ENCODE peak calls at places on chromosomes 12 and 14, in ten cellular contexts. J, E, F, Z, C, U, S, P, L and D are unnamed samples.

GRCh38 chr12:50195832-50196231 is 28.7 kb upstream of the CERS5 start:
- DNase-seq in J (no peak), E (no peak), F (no peak), Z (no peak), C (no peak), U (no peak), S (no peak), P (no peak), L (no peak), D (no peak)

GRCh38 chr12:24780969-24781368 is 167.9 kb downstream of the BCAT1 start:
- DNase-seq in J (no peak), E (peak), F (no peak), Z (peak), C (peak), U (no peak), S (no peak), P (no peak), L (peak), D (peak)

GRCh38 chr12:12442548-12443071 is 85.7 kb downstream of the BORCS5 start:
- DNase-seq in J (no peak), E (peak), F (no peak), Z (no peak), C (peak), U (no peak), S (no peak), P (no peak), L (peak), D (peak)

GRCh38 chr12:110585231-110585799 is 2.2 kb upstream of the PPTC7 start:
- DNase-seq in J (no peak), E (peak), F (no peak), Z (peak), C (peak), U (peak), S (peak), P (no peak), L (peak), D (peak)

GRCh38 chr12:96981053-96981452 is 74.0 kb downstream of the NEDD1 start:
- DNase-seq in J (no peak), E (peak), F (no peak), Z (no peak), C (peak), U (no peak), S (no peak), P (no peak), L (peak), D (peak)

GRCh38 chr12:44015333-44015941 is 179.6 kb downstream of the TMEM117 start:
- DNase-seq in J (no peak), E (peak), F (no peak), Z (peak), C (peak), U (no peak), S (no peak), P (no peak), L (peak), D (peak)

GRCh38 chr14:50233335-50234250 is 2.2 kb upstream of the SOS2 start:
- DNase-seq in J (no peak), E (no peak), F (no peak), Z (no peak), C (no peak), U (no peak), S (no peak), P (no peak), L (no peak), D (no peak)

GRCh38 chr12:49827351-49828099 is 688 bp downstream of the NCKAP5L start:
- DNase-seq in J (peak), E (peak), F (peak), Z (peak), C (peak), U (peak), S (peak), P (peak), L (peak), D (peak)

GRCh38 chr14:95388699-95389098 is 69.0 kb upstream of the CLMN start:
- DNase-seq in J (no peak), E (no peak), F (no peak), Z (no peak), C (no peak), U (peak), S (no peak), P (no peak), L (no peak), D (peak)

GRCh38 chr12:54206807-54207206 is 18.0 kb upstream of the SMUG1 start:
- DNase-seq in J (no peak), E (no peak), F (no peak), Z (no peak), C (no peak), U (no peak), S (no peak), P (no peak), L (no peak), D (no peak)

GRCh38 chr12:5388581-5389535 is 43.0 kb upstream of the NTF3 start:
- DNase-seq in J (no peak), E (peak), F (no peak), Z (no peak), C (no peak), U (peak), S (no peak), P (no peak), L (no peak), D (no peak)

GRCh38 chr14:50389668-50390441 is 6.8 kb downstream of the CDKL1 start:
- DNase-seq in J (no peak), E (no peak), F (no peak), Z (no peak), C (no peak), U (no peak), S (no peak), P (no peak), L (no peak), D (no peak)

GRCh38 chr12:74337951-74338350 is 199.7 kb upstream of the ATXN7L3B start:
- DNase-seq in J (no peak), E (peak), F (no peak), Z (no peak), C (peak), U (no peak), S (no peak), P (no peak), L (peak), D (peak)

GRCh38 chr14:44803239-44803905 is 158.4 kb downstream of the KLHL28 start:
- DNase-seq in J (no peak), E (peak), F (no peak), Z (peak), C (peak), U (no peak), S (no peak), P (no peak), L (peak), D (peak)

GRCh38 chr14:62269204-62269603 is 507.0 kb downstream of the SNAPC1 start:
- DNase-seq in J (no peak), E (peak), F (no peak), Z (no peak), C (peak), U (no peak), S (no peak), P (no peak), L (no peak), D (peak)

GRCh38 chr12:52350786-52351185 is 16.5 kb downstream of the KRT85 start:
- DNase-seq in J (no peak), E (no peak), F (no peak), Z (no peak), C (no peak), U (peak), S (no peak), P (no peak), L (no peak), D (no peak)

GRCh38 chr12:77584860-77585259 is 245.8 kb upstream of the NAV3 start:
- DNase-seq in J (no peak), E (no peak), F (no peak), Z (no peak), C (no peak), U (no peak), S (no peak), P (no peak), L (no peak), D (no peak)

GRCh38 chr12:49369723-49370145 is 2.5 kb downstream of the SPATS2 start:
- DNase-seq in J (no peak), E (peak), F (peak), Z (peak), C (peak), U (peak), S (no peak), P (peak), L (peak), D (peak)

GRCh38 chr12:96401061-96401871 is 1.0 kb upstream of the CDK17 start:
- DNase-seq in J (no peak), E (peak), F (peak), Z (peak), C (peak), U (peak), S (no peak), P (peak), L (peak), D (peak)

GRCh38 chr14:63155511-63156189 is 48.6 kb upstream of the RHOJ start:
- DNase-seq in J (no peak), E (peak), F (no peak), Z (no peak), C (peak), U (no peak), S (no peak), P (no peak), L (peak), D (peak)

GRCh38 chr14:72619071-72619710 is 274.7 kb downstream of the DPF3 start:
- DNase-seq in J (no peak), E (no peak), F (no peak), Z (no peak), C (no peak), U (peak), S (no peak), P (peak), L (no peak), D (no peak)

GRCh38 chr14:20799955-20800544 is 2.6 kb downstream of the RNASE1 start:
- DNase-seq in J (peak), E (no peak), F (peak), Z (peak), C (no peak), U (peak), S (peak), P (no peak), L (no peak), D (no peak)

GRCh38 chr12:3933074-3933818 is 60.0 kb upstream of the PARP11 start:
- DNase-seq in J (no peak), E (no peak), F (no peak), Z (no peak), C (no peak), U (no peak), S (no peak), P (no peak), L (no peak), D (no peak)

GRCh38 chr12:42450248-42450647 is 124.3 kb downstream of the PPHLN1 start:
- DNase-seq in J (no peak), E (peak), F (no peak), Z (no peak), C (no peak), U (no peak), S (no peak), P (no peak), L (peak), D (no peak)

GRCh38 chr14:37116933-37117844 is 55.2 kb downstream of the SLC25A21 start:
- DNase-seq in J (no peak), E (peak), F (no peak), Z (peak), C (peak), U (no peak), S (no peak), P (no peak), L (peak), D (peak)

GRCh38 chr14:89303452-89304435 is 113.3 kb downstream of the FOXN3 start:
- DNase-seq in J (peak), E (peak), F (peak), Z (no peak), C (peak), U (peak), S (peak), P (peak), L (peak), D (peak)

GRCh38 chr12:113345318-113345717 is 10.4 kb upstream of the SLC8B1 start:
- DNase-seq in J (no peak), E (no peak), F (no peak), Z (no peak), C (no peak), U (no peak), S (no peak), P (no peak), L (no peak), D (no peak)

GRCh38 chr12:90226211-90226610 is 517.6 kb upstream of the ATP2B1 start:
- DNase-seq in J (no peak), E (no peak), F (no peak), Z (no peak), C (no peak), U (no peak), S (no peak), P (no peak), L (no peak), D (no peak)

GRCh38 chr14:37114039-37114438 is 58.4 kb downstream of the SLC25A21 start:
- DNase-seq in J (no peak), E (no peak), F (no peak), Z (no peak), C (no peak), U (no peak), S (no peak), P (no peak), L (no peak), D (no peak)

GRCh38 chr14:52547526-52547925 is 4.8 kb downstream of the TXNDC16 start:
- DNase-seq in J (no peak), E (no peak), F (no peak), Z (peak), C (no peak), U (no peak), S (no peak), P (no peak), L (no peak), D (no peak)

DNA sequence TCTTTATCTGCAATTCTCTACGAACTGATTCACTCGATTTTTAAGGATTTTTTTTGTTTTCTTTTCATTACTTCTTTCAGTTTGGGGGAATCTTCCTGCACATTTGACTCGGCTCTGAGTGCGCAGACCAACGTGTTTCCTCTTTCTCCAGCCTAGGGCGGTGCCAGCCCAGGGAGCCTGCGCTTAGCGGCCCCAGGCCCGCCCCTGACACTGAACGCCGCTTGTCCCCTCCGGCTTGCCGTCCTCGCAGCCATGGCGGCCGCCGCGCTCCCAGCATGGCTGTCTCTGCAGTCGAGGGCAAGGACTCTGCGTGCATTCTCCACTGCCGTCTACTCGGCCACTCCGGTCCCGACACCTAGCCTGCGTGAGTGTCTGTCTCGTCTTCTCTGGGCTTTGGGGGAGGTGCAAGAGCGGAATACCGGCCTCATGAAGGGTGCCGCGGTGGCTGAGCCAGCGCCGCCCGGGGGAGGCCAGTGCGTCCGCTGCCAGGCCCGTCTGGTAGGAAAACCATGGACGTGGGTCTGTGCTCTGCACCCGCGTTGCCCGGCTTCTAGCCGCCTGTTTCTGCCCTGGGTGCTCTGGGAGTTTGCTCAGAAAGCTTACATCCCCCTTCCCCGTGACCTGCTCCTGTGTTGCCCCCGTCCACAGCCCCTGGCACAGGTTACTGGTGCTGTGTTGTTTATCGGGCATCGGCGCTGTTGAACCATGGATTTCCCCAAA is at the start of gene MRPS35:
- DNase-seq in J (peak), E (peak), F (peak), Z (peak), C (peak), U (peak), S (peak), P (peak), L (peak), D (peak)
- TF ChIP-seq CTCF in J (no peak), E (no peak), F (no peak), Z (no peak), C (no peak), U (peak), S (no peak), P (no peak), L (no peak), D (no peak)

GRCh38 chr12:65022960-65023359 is 98.1 kb downstream of the WIF1 start:
- DNase-seq in J (no peak), E (no peak), F (no peak), Z (no peak), C (no peak), U (no peak), S (no peak), P (no peak), L (no peak), D (no peak)
- H3K4me3 ChIP-seq in J (no peak), E (no peak), F (no peak), Z (no peak), C (no peak), U (no peak), S (no peak), P (no peak), L (no peak), D (no peak)

DNA sequence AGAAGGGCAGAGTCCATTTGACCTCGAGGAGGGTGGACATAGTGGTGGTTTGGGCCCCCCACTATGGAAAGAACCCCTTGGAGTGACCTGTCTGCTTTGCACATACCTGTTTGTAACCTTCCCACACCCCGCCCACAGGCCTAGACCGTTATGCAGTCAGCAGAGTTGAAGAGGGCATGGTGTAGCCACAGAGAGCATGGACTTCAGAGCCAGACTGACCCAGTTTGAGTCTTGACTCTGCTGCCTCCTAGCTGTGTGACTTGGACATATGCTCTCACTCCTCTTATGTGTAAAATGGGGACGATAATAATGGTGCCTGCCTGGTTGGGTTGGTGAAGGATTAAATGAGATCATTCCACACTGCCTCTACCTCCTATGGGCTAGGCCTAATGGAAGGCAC is 40.9 kb upstream of the NOS1 start:
- DNase-seq in J (no peak), E (no peak), F (no peak), Z (peak), C (no peak), U (peak), S (no peak), P (no peak), L (no peak), D (no peak)
- TF ChIP-seq CTCF in J (no peak), E (no peak), F (no peak), Z (peak), C (no peak), U (peak), S (no peak), P (no peak), L (no peak), D (no peak)

DNA sequence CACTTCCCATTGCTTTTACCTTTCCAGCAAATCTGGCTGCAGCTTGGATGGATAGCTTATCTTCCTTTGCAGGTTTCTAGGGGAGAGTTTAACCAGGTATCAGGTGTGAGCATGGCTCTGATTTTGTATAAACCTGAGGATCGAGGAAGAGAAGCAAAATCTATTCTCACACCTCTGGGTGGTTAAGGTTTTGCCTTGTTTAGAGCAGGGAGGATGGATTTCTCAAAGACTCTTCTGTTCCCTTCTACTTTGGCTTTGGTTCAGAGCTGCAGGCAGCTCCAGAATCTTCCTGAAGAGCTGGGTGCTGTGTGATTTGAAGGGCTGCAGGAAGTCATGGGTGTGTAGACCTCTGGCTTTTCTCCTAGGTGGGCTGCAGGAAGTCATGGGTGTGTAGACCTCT is 1.7 kb downstream of the JDP2 start:
- DNase-seq in J (no peak), E (no peak), F (no peak), Z (no peak), C (no peak), U (no peak), S (no peak), P (no peak), L (no peak), D (no peak)
- H3K4me3 ChIP-seq in J (peak), E (peak), F (peak), Z (peak), C (peak), U (peak), S (no peak), P (peak), L (peak), D (peak)

GRCh38 chr14:93219103-93219726 is 12.2 kb downstream of the UBR7 start:
- DNase-seq in J (no peak), E (peak), F (no peak), Z (peak), C (peak), U (peak), S (no peak), P (peak), L (peak), D (peak)
- TF ChIP-seq CTCF in J (peak), E (peak), F (no peak), Z (peak), C (peak), U (peak), S (peak), P (peak), L (peak), D (peak)

DNA sequence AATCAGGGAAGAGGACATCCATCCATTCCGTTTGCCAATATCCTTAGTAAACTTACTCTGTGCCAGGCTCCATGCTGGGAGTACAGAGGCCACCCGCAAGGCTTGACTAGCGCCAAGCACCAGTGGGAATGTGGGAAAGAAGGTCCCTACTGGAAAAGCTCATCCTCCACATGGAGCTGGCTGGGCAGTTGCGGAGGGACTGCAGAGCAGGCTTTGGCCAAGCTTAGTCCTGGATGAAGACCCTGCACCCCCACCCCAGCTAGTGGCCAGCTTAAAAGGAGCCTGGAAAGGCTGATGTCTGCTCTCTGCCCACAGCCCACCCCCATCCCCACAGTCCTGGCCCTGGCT is 22.3 kb upstream of the EIF2B2 start:
- DNase-seq in J (no peak), E (no peak), F (no peak), Z (no peak), C (peak), U (no peak), S (no peak), P (no peak), L (no peak), D (no peak)
- H3K4me3 ChIP-seq in J (no peak), E (no peak), F (no peak), Z (no peak), C (no peak), U (no peak), S (no peak), P (no peak), L (no peak), D (no peak)

DNA sequence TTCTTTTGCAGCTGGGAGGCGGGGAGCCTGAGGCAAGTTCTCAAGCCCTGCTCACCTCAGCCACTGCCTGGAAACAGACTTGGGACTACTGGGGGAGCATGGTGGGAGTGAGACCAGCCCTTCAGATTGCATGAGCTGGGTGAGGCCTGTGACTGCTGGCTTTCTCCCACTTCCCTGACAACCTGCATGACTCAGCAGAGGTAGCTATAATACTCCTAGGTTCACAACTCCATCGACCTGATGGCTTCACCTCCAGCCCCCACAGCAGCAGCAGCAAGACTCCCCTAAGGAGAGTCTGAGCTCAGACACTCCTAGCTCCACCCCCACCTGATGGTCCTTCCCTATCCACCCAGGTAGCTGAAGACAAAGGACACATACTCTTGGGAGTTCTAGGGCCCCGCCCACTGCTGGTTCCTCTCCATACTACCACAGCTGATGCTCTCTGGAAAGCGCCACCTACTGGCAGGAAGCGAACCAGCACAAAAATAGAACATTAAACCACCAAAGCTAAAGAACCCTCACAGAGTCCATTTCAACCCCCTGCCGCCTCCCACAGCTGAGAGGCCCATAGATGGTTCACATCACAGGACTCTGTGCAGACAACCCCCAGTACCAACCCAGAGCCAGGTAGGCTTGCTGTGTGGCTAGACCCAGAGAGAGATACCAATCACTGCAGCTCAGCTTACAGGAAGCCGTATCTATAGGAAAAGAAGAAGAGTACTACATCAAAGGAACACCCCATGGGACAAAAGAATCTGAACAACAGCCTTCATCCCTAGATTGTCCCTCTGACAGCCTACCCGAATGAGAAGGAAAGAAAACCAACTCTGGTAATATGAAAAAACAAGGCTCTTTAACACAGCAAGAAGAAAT is 68.7 kb downstream of the RPAP3 start:
- DNase-seq in J (peak), E (no peak), F (no peak), Z (peak), C (no peak), U (peak), S (peak), P (peak), L (peak), D (peak)
- TF ChIP-seq CTCF in J (peak), E (peak), F (no peak), Z (peak), C (peak), U (peak), S (peak), P (peak), L (peak), D (peak)

GRCh38 chr12:62347922-62348650 is 87.9 kb downstream of the USP15 start:
- DNase-seq in J (no peak), E (peak), F (no peak), Z (no peak), C (peak), U (no peak), S (no peak), P (no peak), L (peak), D (peak)
- H3K4me3 ChIP-seq in J (no peak), E (peak), F (no peak), Z (no peak), C (peak), U (no peak), S (no peak), P (no peak), L (no peak), D (no peak)